ENCODE peak calls at places on chromosomes 3 and 15, in six cellular contexts. L is NCI-H510A treated with DMSO at 0.1 percent for 48 hours; Z is endothelial cell; O is thoracic aorta; X is neural progenitor cell; M is CD4-positive, alpha-beta T cell. Q is an unnamed sample.

GRCh38 chr15:92109485-92109884 is 256.0 kb downstream of the SLCO3A1 start:
- DNase-seq in L (peak), Z (no peak), O (no peak), X (no peak), M (no peak), Q (no peak)

GRCh38 chr3:116148881-116149530 is 296.3 kb downstream of the LSAMP start:
- DNase-seq in L (peak), Z (no peak), O (no peak), X (peak), M (no peak), Q (no peak)

GRCh38 chr3:7875858-7876442 is 625.7 kb upstream of the LMCD1 start:
- DNase-seq in L (no peak), Z (no peak), O (no peak), X (no peak), M (no peak), Q (no peak)

GRCh38 chr3:49727154-49727923 is 3.6 kb upstream of the GMPPB start:
- DNase-seq in L (no peak), Z (no peak), O (no peak), X (no peak), M (no peak), Q (no peak)

GRCh38 chr3:149487598-149488197 is 13.2 kb downstream of the TM4SF4 start:
- DNase-seq in L (no peak), Z (peak), O (no peak), X (peak), M (no peak), Q (peak)

GRCh38 chr3:187107989-187108388 is 31.3 kb downstream of the RPL39L start:
- DNase-seq in L (no peak), Z (no peak), O (peak), X (no peak), M (no peak), Q (no peak)

GRCh38 chr3:184165548-184165947 is 9.1 kb upstream of the AP2M1 start:
- DNase-seq in L (no peak), Z (no peak), O (no peak), X (no peak), M (no peak), Q (no peak)

GRCh38 chr3:70973558-70973957 is 610.0 kb downstream of the FOXP1 start:
- DNase-seq in L (no peak), Z (no peak), O (no peak), X (no peak), M (no peak), Q (no peak)

GRCh38 chr3:77197408-77197807 is 157.5 kb downstream of the ROBO2 start:
- DNase-seq in L (no peak), Z (no peak), O (no peak), X (no peak), M (no peak), Q (no peak)

GRCh38 chr15:72778796-72779195 is 4.8 kb downstream of the ADPGK start:
- DNase-seq in L (no peak), Z (no peak), O (no peak), X (no peak), M (no peak), Q (no peak)

GRCh38 chr15:64122444-64122843 is 26.7 kb downstream of the SNX1 start:
- DNase-seq in L (no peak), Z (no peak), O (no peak), X (no peak), M (no peak), Q (no peak)

GRCh38 chr15:64635486-64635815 is 139.9 kb downstream of the RBPMS2 start:
- DNase-seq in L (no peak), Z (no peak), O (no peak), X (peak), M (no peak), Q (peak)

GRCh38 chr15:48052871-48053383 is 67.9 kb upstream of the SLC24A5 start:
- DNase-seq in L (no peak), Z (no peak), O (no peak), X (no peak), M (no peak), Q (no peak)

GRCh38 chr3:22908974-22909507 is 294.1 kb upstream of the UBE2E2 start:
- DNase-seq in L (no peak), Z (no peak), O (no peak), X (no peak), M (no peak), Q (no peak)

GRCh38 chr15:76152197-76152596 is 92.4 kb downstream of the TMEM266 start:
- DNase-seq in L (no peak), Z (no peak), O (no peak), X (no peak), M (no peak), Q (no peak)

GRCh38 chr3:53040361-53040820 is 5.5 kb downstream of the SFMBT1 start:
- DNase-seq in L (no peak), Z (no peak), O (no peak), X (no peak), M (no peak), Q (no peak)

GRCh38 chr3:112319516-112320276 is 13.3 kb upstream of the CD200 start:
- DNase-seq in L (no peak), Z (no peak), O (no peak), X (no peak), M (no peak), Q (no peak)

GRCh38 chr3:190239325-190239724 is 82.9 kb downstream of the CLDN1 start:
- DNase-seq in L (peak), Z (no peak), O (no peak), X (no peak), M (no peak), Q (no peak)

GRCh38 chr3:176850498-176850897 is 346.8 kb downstream of the TBL1XR1 start:
- DNase-seq in L (no peak), Z (no peak), O (no peak), X (no peak), M (no peak), Q (no peak)

GRCh38 chr3:350978-351377 is 154.4 kb downstream of the CHL1 start:
- DNase-seq in L (no peak), Z (no peak), O (no peak), X (no peak), M (no peak), Q (no peak)

GRCh38 chr15:25250011-25250596 is 188.7 kb downstream of the UBE3A start:
- DNase-seq in L (no peak), Z (no peak), O (no peak), X (no peak), M (no peak), Q (no peak)

GRCh38 chr15:68200016-68200861 is 4.9 kb downstream of the CALML4 start:
- DNase-seq in L (no peak), Z (no peak), O (no peak), X (no peak), M (no peak), Q (peak)

GRCh38 chr3:52798978-52799476 is 4.4 kb downstream of the ITIH3 start:
- DNase-seq in L (peak), Z (peak), O (no peak), X (peak), M (no peak), Q (peak)

GRCh38 chr15:88400591-88400990 is 66.6 kb downstream of the MRPL46 start:
- DNase-seq in L (no peak), Z (no peak), O (no peak), X (peak), M (no peak), Q (no peak)

GRCh38 chr3:12862387-12862786 is 21.0 kb upstream of the RPL32 start:
- DNase-seq in L (no peak), Z (no peak), O (no peak), X (no peak), M (no peak), Q (no peak)

GRCh38 chr3:28089527-28089897 is 151.9 kb upstream of the CMC1 start:
- DNase-seq in L (no peak), Z (no peak), O (no peak), X (no peak), M (no peak), Q (no peak)

GRCh38 chr3:189820365-189820720 is 189.2 kb downstream of the TP63 start:
- DNase-seq in L (no peak), Z (no peak), O (no peak), X (no peak), M (no peak), Q (no peak)

GRCh38 chr3:56810912-56811544 is 9.3 kb upstream of the ARHGEF3 start:
- DNase-seq in L (peak), Z (no peak), O (no peak), X (no peak), M (no peak), Q (peak)

GRCh38 chr15:88563638-88564037 is 17.2 kb upstream of the DET1 start:
- DNase-seq in L (no peak), Z (no peak), O (no peak), X (no peak), M (no peak), Q (no peak)

GRCh38 chr3:31035681-31036080 is 141.2 kb upstream of the GADL1 start:
- DNase-seq in L (no peak), Z (no peak), O (no peak), X (no peak), M (no peak), Q (no peak)

GRCh38 chr3:192022412-192022811 is 561.4 kb downstream of the PYDC2 start:
- DNase-seq in L (no peak), Z (no peak), O (no peak), X (no peak), M (no peak), Q (no peak)

Q was measured in ELF-1.